ENCODE peak calls at places on chromosomes 2 and 18, in six cellular contexts. G, U, L, T, E and P are unnamed samples.

GRCh38 chr18:50181590-50181989 is 13.4 kb downstream of the MYO5B start:
- DNase-seq in T (no peak), E (no peak), U (no peak), G (no peak), L (no peak), P (no peak)

GRCh38 chr2:171592026-171592555 is 69.8 kb downstream of the CYBRD1 start:
- DNase-seq in T (no peak), U (peak), G (no peak), E (no peak), L (peak), P (no peak)

GRCh38 chr18:77101410-77102245 is 31.0 kb downstream of the MBP start:
- DNase-seq in T (peak), G (peak), E (peak), U (peak), L (peak), P (no peak)

GRCh38 chr2:183995632-183996031 is 602.7 kb upstream of the ZNF804A start:
- DNase-seq in G (no peak), U (no peak), L (no peak), T (peak), E (peak), P (no peak)

GRCh38 chr2:177056540-177056939 is 156.1 kb upstream of the HNRNPA3 start:
- DNase-seq in U (no peak), G (no peak), E (no peak), L (no peak), T (no peak), P (peak)

GRCh38 chr2:176729706-176730569 is 460.7 kb downstream of the MTX2 start:
- DNase-seq in T (no peak), U (peak), L (peak), E (peak), G (peak), P (no peak)

GRCh38 chr2:221002101-221002500 is 570.0 kb downstream of the EPHA4 start:
- DNase-seq in L (no peak), U (no peak), T (no peak), E (no peak), G (no peak), P (no peak)

GRCh38 chr18:35756506-35757117 is 175.1 kb downstream of the GALNT1 start:
- DNase-seq in U (peak), G (peak), L (peak), E (peak), T (peak), P (peak)

GRCh38 chr2:126674075-126674744 is 18.3 kb downstream of the GYPC start:
- DNase-seq in T (no peak), E (no peak), U (no peak), L (no peak), G (no peak), P (no peak)

GRCh38 chr18:8601277-8602032 is 7.8 kb upstream of the RAB12 start:
- DNase-seq in U (no peak), L (no peak), T (no peak), E (no peak), G (no peak), P (no peak)

GRCh38 chr18:8602557-8602956 is 6.7 kb upstream of the RAB12 start:
- DNase-seq in G (no peak), T (no peak), E (no peak), L (no peak), U (no peak), P (no peak)

GRCh38 chr18:8603663-8604520 is 5.3 kb upstream of the RAB12 start:
- DNase-seq in T (no peak), G (no peak), L (no peak), E (no peak), U (no peak), P (no peak)

GRCh38 chr18:8605974-8606373 is 3.3 kb upstream of the RAB12 start:
- DNase-seq in E (no peak), G (no peak), T (no peak), U (no peak), L (no peak), P (no peak)

DNA sequence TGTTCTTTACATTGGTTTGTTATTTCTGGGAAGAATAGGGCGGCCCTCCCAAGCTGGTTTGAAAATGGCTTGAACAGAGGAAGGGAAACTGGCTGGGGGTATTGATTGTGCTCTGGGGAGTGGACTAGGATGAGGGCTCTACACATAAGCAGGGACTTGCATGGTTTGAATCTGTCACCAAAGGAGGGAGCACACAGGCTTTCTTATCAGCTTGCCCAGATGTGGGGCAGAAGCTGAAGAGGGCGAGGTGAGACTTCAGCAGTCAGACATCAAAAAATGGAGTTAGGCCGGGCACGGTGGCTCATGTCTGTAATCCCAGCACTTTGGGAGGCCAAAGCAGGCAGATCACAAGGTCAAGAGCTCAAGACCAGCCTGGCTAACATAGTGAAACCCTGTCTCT is 7.2 kb upstream of the RAB12 start:
- DNase-seq in T (no peak), E (no peak), G (no peak), L (no peak), U (no peak), P (no peak)
- H2AFZ ChIP-seq in T (no peak), E (no peak), G (no peak), L (no peak), U (no peak), P (no peak)

GRCh38 chr2:119751706-119752105 is 8.0 kb upstream of the PTPN4 start:
- DNase-seq in E (no peak), T (no peak), U (no peak), L (no peak), G (no peak), P (no peak)

GRCh38 chr2:119753930-119754321 is 5.8 kb upstream of the PTPN4 start:
- DNase-seq in U (no peak), L (no peak), E (no peak), G (no peak), T (no peak), P (no peak)

GRCh38 chr2:119755906-119756305 is 3.8 kb upstream of the PTPN4 start:
- DNase-seq in G (no peak), E (no peak), T (no peak), L (no peak), U (no peak), P (no peak)

GRCh38 chr2:119756837-119757236 is 2.9 kb upstream of the PTPN4 start:
- DNase-seq in T (peak), G (peak), L (peak), E (peak), U (peak), P (no peak)

GRCh38 chr2:119753041-119753929 is 6.4 kb upstream of the PTPN4 start:
- DNase-seq in G (peak), L (no peak), T (peak), U (peak), E (no peak), P (peak)
- H2AFZ ChIP-seq in G (no peak), L (no peak), T (no peak), U (no peak), E (no peak), P (peak)

GRCh38 chr18:42360716-42361115 is 405.7 kb downstream of the PIK3C3 start:
- DNase-seq in E (no peak), T (no peak), L (no peak), U (no peak), G (no peak), P (no peak)

GRCh38 chr18:42363446-42363845 is 408.4 kb downstream of the PIK3C3 start:
- DNase-seq in G (no peak), U (no peak), T (no peak), L (no peak), E (no peak), P (no peak)

GRCh38 chr18:42364042-42364441 is 409.0 kb downstream of the PIK3C3 start:
- DNase-seq in G (no peak), L (no peak), U (no peak), E (no peak), T (no peak), P (no peak)

DNA sequence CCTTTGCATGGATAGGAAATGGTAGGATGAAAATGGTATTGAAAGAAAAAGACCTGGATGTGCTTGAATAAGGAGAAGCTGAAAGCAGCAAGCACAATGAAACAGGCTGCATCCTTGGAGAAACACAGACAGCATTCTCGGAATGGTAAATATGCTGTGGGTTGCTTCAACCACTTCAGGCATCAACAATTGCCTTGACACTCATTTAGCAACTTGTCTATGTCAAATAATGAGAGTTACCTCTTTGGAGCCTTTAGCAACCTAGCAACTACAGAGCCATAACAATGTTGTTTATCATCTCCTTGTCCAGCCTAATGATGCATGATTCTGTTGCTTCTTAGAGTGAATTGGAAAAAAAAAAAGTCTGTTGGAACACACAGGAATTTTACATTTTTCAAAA is 410.5 kb downstream of the PIK3C3 start:
- DNase-seq in G (no peak), U (no peak), E (peak), L (no peak), T (peak), P (no peak)
- H2AFZ ChIP-seq in G (no peak), U (no peak), E (no peak), L (no peak), T (no peak), P (no peak)

DNA sequence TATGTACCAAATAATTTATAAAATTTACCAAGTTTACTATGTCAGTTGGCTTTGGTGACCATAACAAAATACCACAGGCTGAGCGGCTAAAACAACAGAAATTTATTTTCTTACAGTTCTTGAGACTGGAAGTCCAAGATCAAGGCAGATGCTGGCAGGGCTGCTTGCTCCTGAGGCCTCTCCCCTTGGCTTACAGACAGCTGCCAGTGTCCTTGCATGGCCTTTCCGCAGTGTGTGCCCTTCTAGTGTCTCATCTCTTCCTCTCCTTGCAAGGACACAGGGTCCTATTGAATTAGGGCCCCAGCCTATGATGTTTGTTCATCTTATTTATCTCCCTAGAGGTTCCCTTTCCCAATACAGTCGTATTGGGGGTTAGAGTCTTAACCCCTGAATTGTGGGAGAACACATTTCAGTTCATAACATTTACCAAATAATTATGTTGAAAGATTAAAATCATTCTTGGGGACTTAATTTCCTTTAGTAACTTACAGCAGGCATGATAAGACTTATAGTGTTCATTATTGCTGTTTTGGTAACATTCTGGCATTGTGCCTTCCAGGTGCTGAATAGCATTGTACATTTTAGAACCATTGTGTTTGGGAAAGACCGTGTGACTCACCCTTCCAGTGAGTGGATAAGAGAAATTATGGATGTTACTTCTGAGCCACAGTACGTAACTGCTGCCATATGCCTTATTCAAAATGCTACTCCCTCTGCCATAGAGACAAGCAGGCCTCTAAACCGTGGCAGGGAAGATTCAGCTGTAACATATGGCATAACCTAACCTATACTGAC is 317.5 kb downstream of the TMX3 start:
- DNase-seq in L (peak), G (no peak), E (peak), T (no peak), U (no peak), P (no peak)
- H2AFZ ChIP-seq in L (no peak), G (no peak), E (peak), T (no peak), U (no peak), P (no peak)

DNA sequence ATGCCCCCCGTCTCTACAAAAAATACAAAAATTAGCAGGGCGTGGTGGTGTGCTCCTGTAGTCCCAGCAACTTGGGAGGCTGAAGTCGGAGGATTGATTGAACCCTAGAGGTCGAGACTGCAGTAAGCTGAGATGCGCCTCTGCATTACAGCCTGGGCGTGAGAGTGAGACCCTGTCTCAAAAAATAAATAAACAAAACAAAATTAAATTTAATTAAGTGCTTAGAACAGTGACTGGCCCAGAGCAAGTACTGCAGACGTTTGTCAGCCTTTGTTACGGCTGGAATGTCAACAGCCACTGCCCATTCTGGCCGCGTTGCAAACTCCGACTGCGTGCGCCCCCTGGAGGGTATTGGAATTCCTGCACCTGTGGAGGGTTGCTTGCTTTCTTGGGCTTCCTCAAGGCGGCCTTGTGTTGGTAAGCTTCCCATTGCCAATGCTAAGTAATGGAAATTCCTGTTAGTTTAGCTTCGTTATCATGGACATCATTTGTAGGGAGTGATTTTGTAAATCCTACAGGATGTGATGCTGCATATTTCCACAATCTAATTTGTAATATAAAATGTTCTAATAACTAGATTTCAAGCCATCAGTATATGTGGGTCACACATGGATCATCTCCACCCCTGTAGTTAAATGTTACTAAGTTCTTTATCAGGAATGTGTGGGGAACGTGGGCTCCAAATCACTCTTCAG is 15.9 kb upstream of the ATP6V1B1 start:
- DNase-seq in G (peak), E (peak), L (peak), U (peak), T (peak), P (peak)
- H2AFZ ChIP-seq in G (no peak), E (no peak), L (no peak), U (no peak), T (no peak), P (no peak)